ENCODE peak calls at places on chromosomes 1 and 21, in six cellular contexts. S, H, O, M, E and D are unnamed samples.

GRCh38 chr1:232317336-232317735 is 312.6 kb downstream of the SIPA1L2 start:
- DNase-seq in S (no peak), H (no peak), O (no peak), M (no peak), E (no peak), D (no peak)

GRCh38 chr1:90106271-90106670 is 111.4 kb downstream of the ZNF326 start:
- DNase-seq in S (no peak), H (no peak), O (no peak), M (no peak), E (no peak), D (no peak)

GRCh38 chr1:5099558-5099957 is 445.1 kb downstream of the AJAP1 start:
- DNase-seq in S (no peak), H (no peak), O (no peak), M (no peak), E (no peak), D (no peak)

GRCh38 chr1:8374812-8375211 is 56.9 kb downstream of the SLC45A1 start:
- DNase-seq in S (no peak), H (peak), O (no peak), M (no peak), E (no peak), D (peak)

GRCh38 chr1:36223373-36223995 is 759 bp upstream of the THRAP3 start:
- DNase-seq in S (peak), H (peak), O (no peak), M (peak), E (no peak), D (peak)

GRCh38 chr1:181501612-181502011 is 18.3 kb downstream of the CACNA1E start:
- DNase-seq in S (no peak), H (no peak), O (no peak), M (no peak), E (no peak), D (no peak)

GRCh38 chr1:19709255-19709765 is 44.6 kb downstream of the HTR6 start:
- DNase-seq in S (no peak), H (no peak), O (no peak), M (no peak), E (no peak), D (no peak)

GRCh38 chr1:240004086-240004749 is 87.5 kb upstream of the FMN2 start:
- DNase-seq in S (peak), H (no peak), O (no peak), M (no peak), E (no peak), D (peak)

GRCh38 chr1:182633657-182634281 is 29.6 kb upstream of the RGS16 start:
- DNase-seq in S (no peak), H (no peak), O (no peak), M (no peak), E (no peak), D (no peak)

GRCh38 chr1:110443393-110443918 is 7.5 kb upstream of the PROK1 start:
- DNase-seq in S (no peak), H (peak), O (no peak), M (no peak), E (no peak), D (no peak)

GRCh38 chr1:118113261-118113660 is 71.8 kb downstream of the SPAG17 start:
- DNase-seq in S (no peak), H (no peak), O (no peak), M (no peak), E (no peak), D (no peak)

GRCh38 chr1:213986925-213987250 is 885 bp upstream of the PROX1 start:
- DNase-seq in S (no peak), H (no peak), O (no peak), M (no peak), E (no peak), D (no peak)

GRCh38 chr21:16713331-16714114 is 799.3 kb upstream of the CXADR start:
- DNase-seq in S (no peak), H (peak), O (no peak), M (no peak), E (no peak), D (no peak)

GRCh38 chr1:58929667-58930325 is 145.9 kb upstream of the JUN start:
- DNase-seq in S (no peak), H (no peak), O (peak), M (peak), E (no peak), D (peak)

GRCh38 chr1:107652976-107653375 is 312.0 kb downstream of the VAV3 start:
- DNase-seq in S (no peak), H (no peak), O (no peak), M (no peak), E (no peak), D (no peak)

GRCh38 chr1:78722521-78722920 is 72.9 kb downstream of the IFI44 start:
- DNase-seq in S (no peak), H (no peak), O (no peak), M (no peak), E (no peak), D (no peak)

GRCh38 chr1:89842547-89843278 is 21.9 kb downstream of the LRRC8D start:
- DNase-seq in S (peak), H (peak), O (no peak), M (no peak), E (no peak), D (no peak)

GRCh38 chr1:176885756-176886155 is 278.8 kb downstream of the ASTN1 start:
- DNase-seq in S (no peak), H (no peak), O (no peak), M (no peak), E (no peak), D (no peak)

GRCh38 chr1:175116903-175117302 is 49.3 kb downstream of the TNN start:
- DNase-seq in S (no peak), H (no peak), O (no peak), M (no peak), E (no peak), D (no peak)

GRCh38 chr1:24133819-24134218 is 9.1 kb downstream of the IL22RA1 start:
- DNase-seq in S (no peak), H (no peak), O (no peak), M (no peak), E (no peak), D (no peak)

GRCh38 chr1:91278754-91279153 is 125.9 kb downstream of the HFM1 start:
- DNase-seq in S (no peak), H (peak), O (no peak), M (no peak), E (no peak), D (no peak)

GRCh38 chr1:11719313-11720032 is 16.5 kb upstream of the AGTRAP start:
- DNase-seq in S (peak), H (peak), O (peak), M (peak), E (peak), D (peak)

GRCh38 chr21:41634211-41634694 is 126.3 kb upstream of the TMPRSS2 start:
- DNase-seq in S (no peak), H (no peak), O (no peak), M (no peak), E (no peak), D (no peak)

GRCh38 chr1:228210076-228210651 is 2.3 kb downstream of the OBSCN start:
- DNase-seq in S (no peak), H (no peak), O (no peak), M (no peak), E (no peak), D (no peak)

GRCh38 chr1:36955016-36955415 is 79.3 kb downstream of the GRIK3 start:
- DNase-seq in S (no peak), H (no peak), O (no peak), M (no peak), E (no peak), D (no peak)

GRCh38 chr1:230794431-230794830 is 47.2 kb downstream of the CAPN9 start:
- DNase-seq in S (no peak), H (peak), O (no peak), M (no peak), E (no peak), D (no peak)

GRCh38 chr1:42931911-42932422 is 26.7 kb downstream of the SLC2A1 start:
- DNase-seq in S (peak), H (peak), O (peak), M (peak), E (peak), D (peak)

GRCh38 chr1:173420330-173420806 is 56.8 kb upstream of the PRDX6 start:
- DNase-seq in S (no peak), H (peak), O (no peak), M (peak), E (peak), D (peak)

GRCh38 chr1:19329611-19330010 is 17.5 kb downstream of the SLC66A1 start:
- DNase-seq in S (no peak), H (no peak), O (no peak), M (no peak), E (no peak), D (no peak)

GRCh38 chr1:172024516-172024915 is 183.2 kb downstream of the DNM3 start:
- DNase-seq in S (no peak), H (no peak), O (no peak), M (no peak), E (no peak), D (no peak)

GRCh38 chr1:183870351-183871077 is 65.6 kb downstream of the RGL1 start:
- DNase-seq in S (no peak), H (peak), O (no peak), M (no peak), E (no peak), D (no peak)